ENCODE peak calls at places on chromosomes 5 and 9, in four cellular contexts. Q, V, U and K are unnamed samples.
A peak's percentile ranks its signal among the peaks of the same experiment; 100 is the strongest.

GRCh38 chr9:132832171-132832570 is 45.9 kb downstream of the AK8 start:
- DNase-seq in V (no peak), Q (no peak), U (no peak), K (no peak)

GRCh38 chr5:127088226-127088625 is 14.9 kb upstream of the C5orf63 start:
- DNase-seq in V (no peak), U (no peak), Q (peak; percentile 98), K (no peak)

GRCh38 chr5:176776141-176776865 is 34.1 kb upstream of the UNC5A start:
- DNase-seq in Q (no peak), U (no peak), V (no peak), K (no peak)

GRCh38 chr9:90054810-90055209 is 450.0 kb downstream of the GADD45G start:
- DNase-seq in V (no peak), Q (no peak), U (no peak), K (no peak)

GRCh38 chr5:84130006-84130580 is 254.6 kb downstream of the EDIL3 start:
- DNase-seq in V (no peak), U (no peak), Q (no peak), K (no peak)

GRCh38 chr9:113646491-113646890 is 183.0 kb downstream of the RGS3 start:
- DNase-seq in V (no peak), Q (no peak), U (no peak), K (no peak)

GRCh38 chr9:131879531-131880290 is 139.8 kb upstream of the RAPGEF1 start:
- DNase-seq in U (no peak), Q (no peak), V (no peak), K (no peak)

GRCh38 chr5:116401546-116401945 is 173.1 kb downstream of the SEMA6A start:
- DNase-seq in U (no peak), Q (no peak), V (no peak), K (no peak)

GRCh38 chr9:85716031-85716877 is 25.5 kb downstream of the AGTPBP1 start:
- DNase-seq in U (no peak), V (peak; percentile 48), Q (no peak), K (no peak)

GRCh38 chr5:1211701-1212100 is 10.3 kb downstream of the SLC6A19 start:
- DNase-seq in Q (no peak), V (no peak), U (no peak), K (no peak)

GRCh38 chr5:81161012-81161601 is 72.0 kb upstream of the CKMT2 start:
- DNase-seq in V (peak; percentile 31), Q (no peak), U (no peak), K (peak; percentile 29)

GRCh38 chr9:125296843-125297372 is 35.3 kb downstream of the GAPVD1 start:
- DNase-seq in U (no peak), Q (no peak), V (no peak), K (no peak)

GRCh38 chr9:22454021-22454420 is 7.4 kb downstream of the DMRTA1 start:
- DNase-seq in U (no peak), V (no peak), Q (no peak), K (no peak)

GRCh38 chr5:87829214-87829551 is 416.5 kb upstream of the CCNH start:
- DNase-seq in V (no peak), Q (no peak), U (no peak), K (no peak)

GRCh38 chr9:86767373-86767772 is 179.9 kb downstream of the GAS1 start:
- DNase-seq in V (no peak), Q (no peak), U (no peak), K (no peak)

GRCh38 chr9:129612815-129613519 is 7.9 kb downstream of the C9orf50 start:
- DNase-seq in Q (no peak), U (no peak), V (no peak), K (no peak)

GRCh38 chr9:1429328-1429727 is 379.2 kb downstream of the DMRT2 start:
- DNase-seq in Q (no peak), V (no peak), U (no peak), K (no peak)